ENCODE peak calls at places on chromosomes 11 and 22, in nine cellular contexts. O is H1, S is kidney, D is transverse colon, L is colonic mucosa, T is HCT116, F is DND-41, G is heart right ventricle, Q is dorsolateral prefrontal cortex. H is an unnamed sample.

GRCh38 chr11:3115321-3115720 is 49.8 kb downstream of the OSBPL5 start:
- DNase-seq in F (no peak), T (no peak), S (no peak), D (no peak), O (no peak), G (no peak), L (no peak), Q (no peak), H (no peak)

GRCh38 chr22:42433754-42434153 is 1.6 kb upstream of the NFAM1 start:
- DNase-seq in S (no peak), F (no peak), O (no peak), G (no peak), T (no peak), D (no peak), Q (no peak), L (no peak), H (no peak)

GRCh38 chr11:86800076-86800955 is at the start of gene PRSS23:
- DNase-seq in Q (peak), G (peak), T (no peak), O (no peak), L (peak), S (peak), F (no peak), D (peak), H (no peak)

GRCh38 chr11:69509381-69509780 is 27.9 kb downstream of the LINC01488 start:
- DNase-seq in O (no peak), S (peak), G (no peak), T (no peak), D (no peak), F (no peak), Q (no peak), L (no peak), H (no peak)

GRCh38 chr11:6608011-6608410 is 4.0 kb downstream of the TAF10 start:
- DNase-seq in G (no peak), T (no peak), Q (no peak), O (no peak), L (peak), D (no peak), F (no peak), S (peak), H (no peak)

GRCh38 chr11:73237471-73238290 is 19.6 kb downstream of the P2RY2 start:
- DNase-seq in D (no peak), S (peak), T (no peak), Q (no peak), L (no peak), G (no peak), F (no peak), O (no peak), H (no peak)

GRCh38 chr11:2813141-2813908 is 72.2 kb downstream of the CDKN1C start:
- DNase-seq in L (no peak), T (no peak), D (no peak), G (peak), S (peak), Q (no peak), O (no peak), F (peak), H (no peak)

GRCh38 chr11:12674936-12675696 is 895 bp downstream of the TEAD1 start:
- DNase-seq in D (no peak), T (no peak), O (no peak), G (peak), S (peak), Q (no peak), L (no peak), F (no peak), H (peak)

GRCh38 chr22:39313258-39314001 is 6.0 kb downstream of the RPL3 start:
- DNase-seq in S (no peak), Q (no peak), F (no peak), L (no peak), O (no peak), G (no peak), D (no peak), T (no peak), H (no peak)

GRCh38 chr11:69880041-69880802 is 61.0 kb upstream of the FGF3 start:
- DNase-seq in L (no peak), G (no peak), F (no peak), S (peak), T (no peak), Q (no peak), O (no peak), D (no peak), H (no peak)

GRCh38 chr11:75306529-75306928 is 44.9 kb downstream of the ARRB1 start:
- DNase-seq in L (no peak), S (peak), F (no peak), O (no peak), D (no peak), G (no peak), T (no peak), Q (no peak), H (no peak)

GRCh38 chr11:2575611-2576051 is 124.2 kb downstream of the KCNQ1OT1 start:
- DNase-seq in O (no peak), G (peak), F (no peak), L (peak), Q (peak), D (peak), S (peak), T (no peak), H (no peak)

GRCh38 chr11:26946209-26946828 is 47.6 kb upstream of the FIBIN start:
- DNase-seq in Q (no peak), T (no peak), F (no peak), G (no peak), O (no peak), D (no peak), L (no peak), S (no peak), H (no peak)
- H3K27ac ChIP-seq in Q (no peak), T (no peak), F (no peak), G (no peak), O (no peak), D (peak), L (no peak), S (no peak), H (no peak)

DNA sequence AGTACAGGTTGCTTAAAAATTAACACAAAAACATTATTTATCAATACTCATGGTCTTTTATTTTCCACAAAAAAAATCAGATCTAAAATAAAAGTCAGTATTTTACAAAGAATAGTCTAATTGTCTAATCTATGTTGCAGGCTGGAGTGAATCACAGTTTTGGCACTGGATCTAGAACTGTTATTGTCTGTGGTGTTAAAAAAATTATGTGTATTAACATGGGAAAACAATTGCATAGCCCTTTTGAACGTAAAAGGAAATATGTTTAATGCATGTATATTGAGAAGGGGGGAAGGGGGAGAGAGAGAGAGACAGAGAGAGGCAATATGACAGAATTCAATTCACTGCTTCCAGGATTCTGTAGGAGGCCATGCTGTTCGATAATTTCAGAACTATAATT is 324.8 kb upstream of the CCDC90B start:
- DNase-seq in F (no peak), D (no peak), T (no peak), Q (no peak), L (no peak), G (no peak), S (no peak), O (no peak), H (no peak)
- H3K27ac ChIP-seq in F (no peak), D (no peak), T (no peak), Q (peak), L (no peak), G (no peak), S (no peak), O (no peak), H (no peak)

DNA sequence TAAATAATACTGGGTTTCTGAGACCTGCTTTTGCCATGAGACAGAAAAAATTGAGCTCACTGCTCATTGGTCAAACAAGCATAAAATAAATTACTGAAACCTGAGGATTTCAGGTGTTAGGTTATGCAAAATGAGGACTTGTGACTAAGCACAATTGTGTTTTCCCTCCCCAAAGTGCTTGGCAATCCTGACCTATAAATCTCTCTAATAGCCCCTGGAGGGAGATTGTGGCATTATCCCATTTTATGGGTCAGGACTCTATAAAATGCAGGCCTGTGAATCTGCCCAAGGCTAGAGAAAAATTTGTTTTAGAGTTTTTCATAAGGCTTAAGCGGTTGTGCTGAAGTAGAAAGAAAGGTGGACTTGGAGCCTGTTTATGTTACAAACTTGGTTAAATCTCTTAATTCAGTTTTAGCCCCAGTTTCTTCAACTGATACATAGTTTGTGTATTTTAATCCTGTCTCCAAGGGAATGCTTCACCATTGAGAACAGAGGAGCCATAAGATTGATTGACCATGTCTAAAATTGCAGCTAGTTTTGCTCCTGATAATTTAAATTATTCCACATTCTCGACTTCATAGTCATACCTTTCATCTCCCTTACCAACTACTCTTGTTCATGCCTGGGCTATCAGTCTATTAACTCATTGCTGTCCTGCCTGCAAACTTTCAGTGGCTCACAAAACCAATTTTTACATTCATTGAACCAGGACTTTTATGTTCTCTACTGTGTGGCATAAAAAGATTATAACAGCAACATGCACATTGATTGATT is 63.6 kb upstream of the LRRC4C start:
- DNase-seq in O (no peak), T (no peak), Q (no peak), G (no peak), L (no peak), F (no peak), S (no peak), D (no peak), H (no peak)
- H3K27ac ChIP-seq in O (no peak), T (no peak), Q (no peak), G (no peak), L (no peak), F (no peak), S (no peak), D (no peak), H (no peak)

GRCh38 chr11:134905966-134906955 is 494.2 kb upstream of the B3GAT1 start:
- DNase-seq in S (no peak), D (no peak), L (no peak), Q (no peak), T (no peak), O (no peak), F (no peak), G (no peak), H (no peak)
- H3K27ac ChIP-seq in S (no peak), D (no peak), L (no peak), Q (no peak), T (no peak), O (no peak), F (no peak), G (peak), H (no peak)

DNA sequence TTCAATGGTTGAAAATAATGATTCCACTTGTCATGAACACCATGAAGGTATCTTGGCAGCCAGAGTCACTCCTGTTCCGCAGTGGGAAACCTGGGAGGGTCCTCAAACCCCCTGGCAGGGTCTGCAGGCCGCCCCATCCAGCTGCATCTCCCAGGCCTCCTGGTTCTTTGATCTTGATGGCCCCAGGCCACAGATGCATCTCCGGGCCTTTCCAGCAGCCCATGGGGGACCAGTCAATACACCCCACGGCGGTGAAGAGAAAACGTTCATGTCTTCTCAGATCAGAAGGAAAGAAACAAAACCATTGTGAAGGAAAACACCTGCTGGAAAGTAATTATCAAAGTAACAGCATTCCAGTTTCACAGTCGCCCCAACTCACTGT is 1.8 kb upstream of the TTLL8 start:
- DNase-seq in L (no peak), G (no peak), O (no peak), S (peak), F (no peak), Q (no peak), D (no peak), T (no peak), H (no peak)
- H3K27ac ChIP-seq in L (no peak), G (no peak), O (no peak), S (no peak), F (no peak), Q (no peak), D (no peak), T (no peak), H (no peak)

GRCh38 chr11:85798361-85798760 is 12.6 kb downstream of the SYTL2 start:
- DNase-seq in G (no peak), T (no peak), D (no peak), F (no peak), Q (no peak), S (no peak), L (no peak), O (no peak), H (no peak)
- H3K27ac ChIP-seq in G (no peak), T (no peak), D (peak), F (no peak), Q (no peak), S (no peak), L (no peak), O (no peak), H (no peak)